ENCODE peak calls at places on chromosomes 3 and 15, in eight cellular contexts. One of them, this sample, is unnamed.

GRCh38 chr3:124137264-124137663 is 145.3 kb upstream of the ROPN1 start:
- DNase-seq in pancreas: no peak
- DNase-seq in fibroblast of the aortic adventitia: no peak
- DNase-seq in uterus: no peak
- DNase-seq in AG04450: no peak
- DNase-seq in cardiac fibroblast: no peak
- DNase-seq in neural progenitor cell: no peak
- DNase-seq in Peyer's patch: no peak
- DNase-seq in this sample: no peak

GRCh38 chr3:60125686-60126085 is 1075.9 kb upstream of the CFAP20DC start:
- DNase-seq in pancreas: no peak
- DNase-seq in fibroblast of the aortic adventitia: no peak
- DNase-seq in uterus: no peak
- DNase-seq in AG04450: no peak
- DNase-seq in cardiac fibroblast: no peak
- DNase-seq in neural progenitor cell: no peak
- DNase-seq in Peyer's patch: no peak
- DNase-seq in this sample: no peak

GRCh38 chr3:127775398-127776109 is 46.8 kb downstream of the MGLL start:
- DNase-seq in pancreas: peak; percentile 53
- DNase-seq in fibroblast of the aortic adventitia: peak; percentile 64
- DNase-seq in uterus: peak; percentile 49
- DNase-seq in AG04450: peak; percentile 43
- DNase-seq in cardiac fibroblast: peak; percentile 75
- DNase-seq in neural progenitor cell: no peak
- DNase-seq in Peyer's patch: no peak
- DNase-seq in this sample: peak; percentile 80

GRCh38 chr15:40803076-40803475 is 3.8 kb upstream of the ZFYVE19 start:
- DNase-seq in pancreas: no peak
- DNase-seq in fibroblast of the aortic adventitia: no peak
- DNase-seq in uterus: no peak
- DNase-seq in AG04450: no peak
- DNase-seq in cardiac fibroblast: no peak
- DNase-seq in neural progenitor cell: no peak
- DNase-seq in Peyer's patch: no peak
- DNase-seq in this sample: no peak

GRCh38 chr3:32725721-32726120 is 40.7 kb downstream of the CNOT10 start:
- DNase-seq in pancreas: no peak
- DNase-seq in fibroblast of the aortic adventitia: no peak
- DNase-seq in uterus: no peak
- DNase-seq in AG04450: no peak
- DNase-seq in cardiac fibroblast: no peak
- DNase-seq in neural progenitor cell: no peak
- DNase-seq in Peyer's patch: no peak
- DNase-seq in this sample: peak; percentile 28

GRCh38 chr3:53236112-53236841 is 19.5 kb downstream of the TKT start:
- DNase-seq in pancreas: peak; percentile 73
- DNase-seq in fibroblast of the aortic adventitia: peak; percentile 89
- DNase-seq in uterus: peak; percentile 32
- DNase-seq in AG04450: peak; percentile 72
- DNase-seq in cardiac fibroblast: peak; percentile 92
- DNase-seq in neural progenitor cell: no peak
- DNase-seq in Peyer's patch: peak; percentile 81
- DNase-seq in this sample: peak; percentile 88

GRCh38 chr3:1232276-1232675 is 139.5 kb downstream of the CNTN6 start:
- DNase-seq in pancreas: no peak
- DNase-seq in fibroblast of the aortic adventitia: no peak
- DNase-seq in uterus: no peak
- DNase-seq in AG04450: no peak
- DNase-seq in cardiac fibroblast: no peak
- DNase-seq in neural progenitor cell: no peak
- DNase-seq in Peyer's patch: no peak
- DNase-seq in this sample: no peak

GRCh38 chr3:114213669-114214541 is 23.5 kb downstream of the ZNF80 start:
- DNase-seq in pancreas: no peak
- DNase-seq in fibroblast of the aortic adventitia: peak; percentile 75
- DNase-seq in uterus: no peak
- DNase-seq in AG04450: peak; percentile 10
- DNase-seq in cardiac fibroblast: peak; percentile 54
- DNase-seq in neural progenitor cell: no peak
- DNase-seq in Peyer's patch: peak; percentile 87
- DNase-seq in this sample: peak; percentile 84

GRCh38 chr3:20049275-20049674 is 9.0 kb downstream of the KAT2B start:
- DNase-seq in pancreas: no peak
- DNase-seq in fibroblast of the aortic adventitia: no peak
- DNase-seq in uterus: no peak
- DNase-seq in AG04450: no peak
- DNase-seq in cardiac fibroblast: no peak
- DNase-seq in neural progenitor cell: no peak
- DNase-seq in Peyer's patch: no peak
- DNase-seq in this sample: no peak

GRCh38 chr3:29694331-29694730 is 413.5 kb downstream of the RBMS3 start:
- DNase-seq in pancreas: no peak
- DNase-seq in fibroblast of the aortic adventitia: no peak
- DNase-seq in uterus: no peak
- DNase-seq in AG04450: no peak
- DNase-seq in cardiac fibroblast: peak; percentile 26
- DNase-seq in neural progenitor cell: no peak
- DNase-seq in Peyer's patch: no peak
- DNase-seq in this sample: no peak

GRCh38 chr3:12138044-12138443 is 20.7 kb downstream of the TIMP4 start:
- DNase-seq in pancreas: no peak
- DNase-seq in fibroblast of the aortic adventitia: peak; percentile 54
- DNase-seq in uterus: no peak
- DNase-seq in AG04450: no peak
- DNase-seq in cardiac fibroblast: peak; percentile 65
- DNase-seq in neural progenitor cell: peak; percentile 56
- DNase-seq in Peyer's patch: peak; percentile 62
- DNase-seq in this sample: peak; percentile 67

GRCh38 chr3:37626722-37627565 is 234.7 kb upstream of the CTDSPL start:
- DNase-seq in pancreas: no peak
- DNase-seq in fibroblast of the aortic adventitia: no peak
- DNase-seq in uterus: no peak
- DNase-seq in AG04450: no peak
- DNase-seq in cardiac fibroblast: no peak
- DNase-seq in neural progenitor cell: no peak
- DNase-seq in Peyer's patch: no peak
- DNase-seq in this sample: no peak

GRCh38 chr3:68239542-68239941 is 585.1 kb upstream of the SUCLG2 start:
- DNase-seq in pancreas: no peak
- DNase-seq in fibroblast of the aortic adventitia: no peak
- DNase-seq in uterus: no peak
- DNase-seq in AG04450: no peak
- DNase-seq in cardiac fibroblast: no peak
- DNase-seq in neural progenitor cell: peak; percentile 75
- DNase-seq in Peyer's patch: no peak
- DNase-seq in this sample: no peak

GRCh38 chr3:140472621-140473020 is 205.2 kb upstream of the TRIM42 start:
- DNase-seq in pancreas: no peak
- DNase-seq in fibroblast of the aortic adventitia: no peak
- DNase-seq in uterus: no peak
- DNase-seq in AG04450: no peak
- DNase-seq in cardiac fibroblast: no peak
- DNase-seq in neural progenitor cell: no peak
- DNase-seq in Peyer's patch: no peak
- DNase-seq in this sample: peak; percentile 52

GRCh38 chr3:183193762-183194701 is 31.5 kb upstream of the LAMP3 start:
- DNase-seq in pancreas: no peak
- DNase-seq in fibroblast of the aortic adventitia: no peak
- DNase-seq in uterus: no peak
- DNase-seq in AG04450: no peak
- DNase-seq in cardiac fibroblast: no peak
- DNase-seq in neural progenitor cell: no peak
- DNase-seq in Peyer's patch: no peak
- DNase-seq in this sample: no peak

GRCh38 chr3:61565569-61565968 is 4.2 kb downstream of the PTPRG start:
- DNase-seq in pancreas: no peak
- DNase-seq in fibroblast of the aortic adventitia: no peak
- DNase-seq in uterus: no peak
- DNase-seq in AG04450: no peak
- DNase-seq in cardiac fibroblast: no peak
- DNase-seq in neural progenitor cell: no peak
- DNase-seq in Peyer's patch: no peak
- DNase-seq in this sample: peak; percentile 82

GRCh38 chr15:56464893-56465520 is at the start of gene MNS1:
- DNase-seq in pancreas: peak; percentile 90
- DNase-seq in fibroblast of the aortic adventitia: peak; percentile 95
- DNase-seq in uterus: peak; percentile 92
- DNase-seq in AG04450: peak; percentile 81
- DNase-seq in cardiac fibroblast: peak; percentile 96
- DNase-seq in neural progenitor cell: peak; percentile 93
- DNase-seq in Peyer's patch: peak; percentile 96
- DNase-seq in this sample: peak; percentile 97

GRCh38 chr3:129793947-129794318 is 99.6 kb downstream of the TMCC1 start:
- DNase-seq in pancreas: no peak
- DNase-seq in fibroblast of the aortic adventitia: no peak
- DNase-seq in uterus: no peak
- DNase-seq in AG04450: no peak
- DNase-seq in cardiac fibroblast: no peak
- DNase-seq in neural progenitor cell: peak; percentile 79
- DNase-seq in Peyer's patch: no peak
- DNase-seq in this sample: peak; percentile 1

GRCh38 chr3:157786216-157786615 is 283.0 kb upstream of the VEPH1 start:
- DNase-seq in pancreas: no peak
- DNase-seq in fibroblast of the aortic adventitia: peak; percentile 95
- DNase-seq in uterus: no peak
- DNase-seq in AG04450: peak; percentile 53
- DNase-seq in cardiac fibroblast: peak; percentile 80
- DNase-seq in neural progenitor cell: no peak
- DNase-seq in Peyer's patch: no peak
- DNase-seq in this sample: peak; percentile 96

GRCh38 chr3:174101244-174101643 is 703.7 kb downstream of the NLGN1 start:
- DNase-seq in pancreas: no peak
- DNase-seq in fibroblast of the aortic adventitia: no peak
- DNase-seq in uterus: no peak
- DNase-seq in AG04450: no peak
- DNase-seq in cardiac fibroblast: no peak
- DNase-seq in neural progenitor cell: no peak
- DNase-seq in Peyer's patch: no peak
- DNase-seq in this sample: no peak

GRCh38 chr3:23442598-23443383 is 239.7 kb downstream of the UBE2E2 start:
- DNase-seq in pancreas: no peak
- DNase-seq in fibroblast of the aortic adventitia: no peak
- DNase-seq in uterus: no peak
- DNase-seq in AG04450: no peak
- DNase-seq in cardiac fibroblast: no peak
- DNase-seq in neural progenitor cell: no peak
- DNase-seq in Peyer's patch: no peak
- DNase-seq in this sample: peak; percentile 63

GRCh38 chr15:100901702-100902435 is 17.3 kb upstream of the LRRK1 start:
- DNase-seq in pancreas: no peak
- DNase-seq in fibroblast of the aortic adventitia: peak; percentile 32
- DNase-seq in uterus: peak; percentile 42
- DNase-seq in AG04450: no peak
- DNase-seq in cardiac fibroblast: peak; percentile 40
- DNase-seq in neural progenitor cell: no peak
- DNase-seq in Peyer's patch: peak; percentile 40
- DNase-seq in this sample: no peak

GRCh38 chr3:150739877-150740645 is 22.9 kb downstream of the SIAH2 start:
- DNase-seq in pancreas: no peak
- DNase-seq in fibroblast of the aortic adventitia: no peak
- DNase-seq in uterus: no peak
- DNase-seq in AG04450: no peak
- DNase-seq in cardiac fibroblast: no peak
- DNase-seq in neural progenitor cell: no peak
- DNase-seq in Peyer's patch: no peak
- DNase-seq in this sample: no peak

GRCh38 chr15:81400640-81401236 is 26.7 kb upstream of the TMC3 start:
- DNase-seq in pancreas: no peak
- DNase-seq in fibroblast of the aortic adventitia: peak; percentile 78
- DNase-seq in uterus: no peak
- DNase-seq in AG04450: peak; percentile 27
- DNase-seq in cardiac fibroblast: peak; percentile 76
- DNase-seq in neural progenitor cell: peak; percentile 53
- DNase-seq in Peyer's patch: no peak
- DNase-seq in this sample: peak; percentile 68

GRCh38 chr15:29596266-29596665 is 226.0 kb downstream of the TJP1 start:
- DNase-seq in pancreas: no peak
- DNase-seq in fibroblast of the aortic adventitia: peak; percentile 73
- DNase-seq in uterus: no peak
- DNase-seq in AG04450: no peak
- DNase-seq in cardiac fibroblast: peak; percentile 78
- DNase-seq in neural progenitor cell: no peak
- DNase-seq in Peyer's patch: no peak
- DNase-seq in this sample: no peak
- TF ChIP-seq CTCF in pancreas: no peak
- TF ChIP-seq CTCF in fibroblast of the aortic adventitia: peak; percentile 26
- TF ChIP-seq CTCF in uterus: no peak
- TF ChIP-seq CTCF in AG04450: peak; percentile 32
- TF ChIP-seq CTCF in cardiac fibroblast: peak; percentile 33
- TF ChIP-seq CTCF in neural progenitor cell: no peak
- TF ChIP-seq CTCF in Peyer's patch: no peak
- TF ChIP-seq CTCF in this sample: no peak

GRCh38 chr3:14921811-14922705 is 25.3 kb upstream of the NR2C2 start:
- DNase-seq in pancreas: no peak
- DNase-seq in fibroblast of the aortic adventitia: peak; percentile 15
- DNase-seq in uterus: no peak
- DNase-seq in AG04450: no peak
- DNase-seq in cardiac fibroblast: peak; percentile 3
- DNase-seq in neural progenitor cell: no peak
- DNase-seq in Peyer's patch: no peak
- DNase-seq in this sample: peak; percentile 10
- H3K4me3 ChIP-seq in pancreas: no peak overlapping the region
- H3K4me3 ChIP-seq in fibroblast of the aortic adventitia: no peak overlapping the region
- H3K4me3 ChIP-seq in uterus: no peak overlapping the region
- H3K4me3 ChIP-seq in AG04450: no peak overlapping the region
- H3K4me3 ChIP-seq in cardiac fibroblast: no peak overlapping the region
- H3K4me3 ChIP-seq in neural progenitor cell: no peak overlapping the region
- H3K4me3 ChIP-seq in Peyer's patch: no peak overlapping the region
- H3K4me3 ChIP-seq in this sample: no peak overlapping the region

GRCh38 chr15:70246623-70247200 is 149.0 kb upstream of the TLE3 start:
- DNase-seq in pancreas: no peak
- DNase-seq in fibroblast of the aortic adventitia: no peak
- DNase-seq in uterus: no peak
- DNase-seq in AG04450: no peak
- DNase-seq in cardiac fibroblast: no peak
- DNase-seq in neural progenitor cell: no peak
- DNase-seq in Peyer's patch: peak; percentile 10
- DNase-seq in this sample: no peak
- TF ChIP-seq CTCF in pancreas: no peak
- TF ChIP-seq CTCF in fibroblast of the aortic adventitia: no peak
- TF ChIP-seq CTCF in uterus: no peak
- TF ChIP-seq CTCF in AG04450: no peak
- TF ChIP-seq CTCF in cardiac fibroblast: no peak
- TF ChIP-seq CTCF in neural progenitor cell: no peak
- TF ChIP-seq CTCF in Peyer's patch: no peak
- TF ChIP-seq CTCF in this sample: no peak

DNA sequence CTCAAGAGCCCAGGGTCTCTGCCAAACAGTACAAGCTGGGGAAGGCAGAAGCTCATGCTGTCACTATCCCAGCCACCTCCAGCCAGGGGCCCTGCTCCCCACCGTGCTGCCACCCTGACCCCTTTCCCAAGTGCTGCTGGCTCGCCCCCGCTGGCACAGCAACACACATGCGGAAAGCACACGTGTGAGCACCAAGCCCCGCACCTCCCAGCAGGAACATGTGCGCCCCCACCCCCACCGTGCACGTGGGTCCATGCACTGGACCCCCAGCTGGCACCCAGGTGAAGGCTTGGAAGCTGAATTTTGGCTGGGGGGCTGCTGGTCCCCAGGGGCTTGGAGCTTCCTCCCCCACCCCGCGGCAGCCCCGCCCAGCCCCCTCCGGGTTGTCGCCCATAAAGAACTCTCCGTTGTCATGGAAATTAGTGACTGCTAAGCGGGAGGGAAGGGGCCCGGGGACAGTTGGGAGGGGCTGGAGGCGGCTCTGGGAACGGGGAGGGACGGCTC is 703 bp downstream of the CAMKV start:
- DNase-seq in pancreas: no peak
- DNase-seq in fibroblast of the aortic adventitia: no peak
- DNase-seq in uterus: no peak
- DNase-seq in AG04450: no peak
- DNase-seq in cardiac fibroblast: no peak
- DNase-seq in neural progenitor cell: peak; percentile 62
- DNase-seq in Peyer's patch: no peak
- DNase-seq in this sample: no peak
- H3K4me3 ChIP-seq in pancreas: no peak overlapping the region
- H3K4me3 ChIP-seq in fibroblast of the aortic adventitia: no peak overlapping the region
- H3K4me3 ChIP-seq in uterus: no peak overlapping the region
- H3K4me3 ChIP-seq in AG04450: no peak overlapping the region
- H3K4me3 ChIP-seq in cardiac fibroblast: no peak overlapping the region
- H3K4me3 ChIP-seq in neural progenitor cell: peak overlapping the region; percentile 47
- H3K4me3 ChIP-seq in Peyer's patch: peak overlapping the region; percentile 47
- H3K4me3 ChIP-seq in this sample: no peak overlapping the region

This sample was measured in fibroblast of mammary gland.